ENCODE peak calls at places on chromosomes 2 and 18, in seven cellular contexts. One of them, this sample, is unnamed.

GRCh38 chr18:62187543-62188378 is 706 bp downstream of the RELCH start:
- DNase-seq in stromal cell of bone marrow: peak
- DNase-seq in nucleus accumbens: peak
- DNase-seq in astrocyte of the cerebellum: peak
- DNase-seq in HTR-8/SVneo: no peak
- DNase-seq in stimulated activated CD4-positive, alpha-beta T cell treated with anti-CD3 and anti-CD28 coated beads, Interleukin-2, amount 100 ng/mL, for 24 hours: peak
- DNase-seq in NCI-H1930: peak
- DNase-seq in this sample: no peak

GRCh38 chr2:85772841-85773491 is 19.2 kb downstream of the ATOH8 start:
- DNase-seq in stromal cell of bone marrow: no peak
- DNase-seq in nucleus accumbens: no peak
- DNase-seq in astrocyte of the cerebellum: no peak
- DNase-seq in HTR-8/SVneo: no peak
- DNase-seq in stimulated activated CD4-positive, alpha-beta T cell treated with anti-CD3 and anti-CD28 coated beads, Interleukin-2, amount 100 ng/mL, for 24 hours: no peak
- DNase-seq in NCI-H1930: no peak
- DNase-seq in this sample: no peak

GRCh38 chr2:69994166-69994565 is 32.7 kb upstream of the ASPRV1 start:
- DNase-seq in stromal cell of bone marrow: no peak
- DNase-seq in nucleus accumbens: no peak
- DNase-seq in astrocyte of the cerebellum: no peak
- DNase-seq in HTR-8/SVneo: no peak
- DNase-seq in stimulated activated CD4-positive, alpha-beta T cell treated with anti-CD3 and anti-CD28 coated beads, Interleukin-2, amount 100 ng/mL, for 24 hours: no peak
- DNase-seq in NCI-H1930: no peak
- DNase-seq in this sample: no peak

GRCh38 chr18:36378194-36378593 is 80.7 kb downstream of the FHOD3 start:
- DNase-seq in stromal cell of bone marrow: no peak
- DNase-seq in nucleus accumbens: no peak
- DNase-seq in astrocyte of the cerebellum: no peak
- DNase-seq in HTR-8/SVneo: no peak
- DNase-seq in stimulated activated CD4-positive, alpha-beta T cell treated with anti-CD3 and anti-CD28 coated beads, Interleukin-2, amount 100 ng/mL, for 24 hours: no peak
- DNase-seq in NCI-H1930: no peak
- DNase-seq in this sample: no peak

GRCh38 chr2:108613261-108614042 is 79.2 kb downstream of the LIMS1 start:
- DNase-seq in stromal cell of bone marrow: no peak
- DNase-seq in nucleus accumbens: no peak
- DNase-seq in astrocyte of the cerebellum: no peak
- DNase-seq in HTR-8/SVneo: no peak
- DNase-seq in stimulated activated CD4-positive, alpha-beta T cell treated with anti-CD3 and anti-CD28 coated beads, Interleukin-2, amount 100 ng/mL, for 24 hours: no peak
- DNase-seq in NCI-H1930: no peak
- DNase-seq in this sample: no peak

GRCh38 chr2:53202063-53202462 is 565.5 kb upstream of the CHAC2 start:
- DNase-seq in stromal cell of bone marrow: peak
- DNase-seq in nucleus accumbens: no peak
- DNase-seq in astrocyte of the cerebellum: peak
- DNase-seq in HTR-8/SVneo: peak
- DNase-seq in stimulated activated CD4-positive, alpha-beta T cell treated with anti-CD3 and anti-CD28 coated beads, Interleukin-2, amount 100 ng/mL, for 24 hours: no peak
- DNase-seq in NCI-H1930: peak
- DNase-seq in this sample: no peak

GRCh38 chr2:3233877-3234276 is 143.7 kb downstream of the EIPR1 start:
- DNase-seq in stromal cell of bone marrow: no peak
- DNase-seq in nucleus accumbens: no peak
- DNase-seq in astrocyte of the cerebellum: no peak
- DNase-seq in HTR-8/SVneo: no peak
- DNase-seq in stimulated activated CD4-positive, alpha-beta T cell treated with anti-CD3 and anti-CD28 coated beads, Interleukin-2, amount 100 ng/mL, for 24 hours: no peak
- DNase-seq in NCI-H1930: no peak
- DNase-seq in this sample: no peak

GRCh38 chr18:7750095-7750663 is 183.1 kb downstream of the PTPRM start:
- DNase-seq in stromal cell of bone marrow: no peak
- DNase-seq in nucleus accumbens: no peak
- DNase-seq in astrocyte of the cerebellum: no peak
- DNase-seq in HTR-8/SVneo: no peak
- DNase-seq in stimulated activated CD4-positive, alpha-beta T cell treated with anti-CD3 and anti-CD28 coated beads, Interleukin-2, amount 100 ng/mL, for 24 hours: no peak
- DNase-seq in NCI-H1930: no peak
- DNase-seq in this sample: no peak

GRCh38 chr2:232882085-232882484 is 12.0 kb downstream of the SNORC start:
- DNase-seq in stromal cell of bone marrow: no peak
- DNase-seq in nucleus accumbens: no peak
- DNase-seq in astrocyte of the cerebellum: no peak
- DNase-seq in HTR-8/SVneo: no peak
- DNase-seq in stimulated activated CD4-positive, alpha-beta T cell treated with anti-CD3 and anti-CD28 coated beads, Interleukin-2, amount 100 ng/mL, for 24 hours: no peak
- DNase-seq in NCI-H1930: no peak
- DNase-seq in this sample: no peak

GRCh38 chr2:144370937-144371584 is 148.9 kb downstream of the ZEB2 start:
- DNase-seq in stromal cell of bone marrow: no peak
- DNase-seq in nucleus accumbens: no peak
- DNase-seq in astrocyte of the cerebellum: no peak
- DNase-seq in HTR-8/SVneo: no peak
- DNase-seq in stimulated activated CD4-positive, alpha-beta T cell treated with anti-CD3 and anti-CD28 coated beads, Interleukin-2, amount 100 ng/mL, for 24 hours: no peak
- DNase-seq in NCI-H1930: no peak
- DNase-seq in this sample: no peak

GRCh38 chr18:79788096-79789085 is 9.3 kb upstream of the KCNG2 start:
- DNase-seq in stromal cell of bone marrow: no peak
- DNase-seq in nucleus accumbens: no peak
- DNase-seq in astrocyte of the cerebellum: no peak
- DNase-seq in HTR-8/SVneo: no peak
- DNase-seq in stimulated activated CD4-positive, alpha-beta T cell treated with anti-CD3 and anti-CD28 coated beads, Interleukin-2, amount 100 ng/mL, for 24 hours: no peak
- DNase-seq in NCI-H1930: no peak
- DNase-seq in this sample: no peak

GRCh38 chr2:227508001-227508400 is 36.0 kb downstream of the AGFG1 start:
- DNase-seq in stromal cell of bone marrow: no peak
- DNase-seq in nucleus accumbens: no peak
- DNase-seq in astrocyte of the cerebellum: no peak
- DNase-seq in HTR-8/SVneo: no peak
- DNase-seq in stimulated activated CD4-positive, alpha-beta T cell treated with anti-CD3 and anti-CD28 coated beads, Interleukin-2, amount 100 ng/mL, for 24 hours: no peak
- DNase-seq in NCI-H1930: no peak
- DNase-seq in this sample: no peak

GRCh38 chr2:136310005-136310495 is 192.1 kb upstream of the CXCR4 start:
- DNase-seq in stromal cell of bone marrow: no peak
- DNase-seq in nucleus accumbens: no peak
- DNase-seq in astrocyte of the cerebellum: no peak
- DNase-seq in HTR-8/SVneo: no peak
- DNase-seq in stimulated activated CD4-positive, alpha-beta T cell treated with anti-CD3 and anti-CD28 coated beads, Interleukin-2, amount 100 ng/mL, for 24 hours: peak
- DNase-seq in NCI-H1930: no peak
- DNase-seq in this sample: peak

GRCh38 chr18:10202947-10203346 is 251.5 kb upstream of the APCDD1 start:
- DNase-seq in stromal cell of bone marrow: no peak
- DNase-seq in nucleus accumbens: no peak
- DNase-seq in astrocyte of the cerebellum: no peak
- DNase-seq in HTR-8/SVneo: no peak
- DNase-seq in stimulated activated CD4-positive, alpha-beta T cell treated with anti-CD3 and anti-CD28 coated beads, Interleukin-2, amount 100 ng/mL, for 24 hours: no peak
- DNase-seq in NCI-H1930: no peak
- DNase-seq in this sample: no peak

GRCh38 chr2:238525990-238526389 is 99.3 kb downstream of the ASB1 start:
- DNase-seq in stromal cell of bone marrow: no peak
- DNase-seq in nucleus accumbens: no peak
- DNase-seq in astrocyte of the cerebellum: no peak
- DNase-seq in HTR-8/SVneo: no peak
- DNase-seq in stimulated activated CD4-positive, alpha-beta T cell treated with anti-CD3 and anti-CD28 coated beads, Interleukin-2, amount 100 ng/mL, for 24 hours: no peak
- DNase-seq in NCI-H1930: no peak
- DNase-seq in this sample: no peak

GRCh38 chr2:173048901-173049661 is 26.6 kb upstream of the MAP3K20 start:
- DNase-seq in stromal cell of bone marrow: peak
- DNase-seq in nucleus accumbens: no peak
- DNase-seq in astrocyte of the cerebellum: peak
- DNase-seq in HTR-8/SVneo: peak
- DNase-seq in stimulated activated CD4-positive, alpha-beta T cell treated with anti-CD3 and anti-CD28 coated beads, Interleukin-2, amount 100 ng/mL, for 24 hours: peak
- DNase-seq in NCI-H1930: peak
- DNase-seq in this sample: peak

GRCh38 chr2:97761192-97761591 is 47.8 kb downstream of the ZAP70 start:
- DNase-seq in stromal cell of bone marrow: no peak
- DNase-seq in nucleus accumbens: no peak
- DNase-seq in astrocyte of the cerebellum: no peak
- DNase-seq in HTR-8/SVneo: no peak
- DNase-seq in stimulated activated CD4-positive, alpha-beta T cell treated with anti-CD3 and anti-CD28 coated beads, Interleukin-2, amount 100 ng/mL, for 24 hours: peak
- DNase-seq in NCI-H1930: no peak
- DNase-seq in this sample: no peak

GRCh38 chr2:191012845-191013616 is 940 bp downstream of the STAT1 start:
- DNase-seq in stromal cell of bone marrow: no peak
- DNase-seq in nucleus accumbens: no peak
- DNase-seq in astrocyte of the cerebellum: no peak
- DNase-seq in HTR-8/SVneo: no peak
- DNase-seq in stimulated activated CD4-positive, alpha-beta T cell treated with anti-CD3 and anti-CD28 coated beads, Interleukin-2, amount 100 ng/mL, for 24 hours: no peak
- DNase-seq in NCI-H1930: no peak
- DNase-seq in this sample: no peak

GRCh38 chr2:100820346-100821254 is 661 bp downstream of the NPAS2 start:
- DNase-seq in stromal cell of bone marrow: no peak
- DNase-seq in nucleus accumbens: no peak
- DNase-seq in astrocyte of the cerebellum: no peak
- DNase-seq in HTR-8/SVneo: no peak
- DNase-seq in stimulated activated CD4-positive, alpha-beta T cell treated with anti-CD3 and anti-CD28 coated beads, Interleukin-2, amount 100 ng/mL, for 24 hours: no peak
- DNase-seq in NCI-H1930: no peak
- DNase-seq in this sample: no peak

GRCh38 chr2:30039101-30039500 is 107.7 kb upstream of the YPEL5 start:
- DNase-seq in stromal cell of bone marrow: no peak
- DNase-seq in nucleus accumbens: no peak
- DNase-seq in astrocyte of the cerebellum: no peak
- DNase-seq in HTR-8/SVneo: no peak
- DNase-seq in stimulated activated CD4-positive, alpha-beta T cell treated with anti-CD3 and anti-CD28 coated beads, Interleukin-2, amount 100 ng/mL, for 24 hours: no peak
- DNase-seq in NCI-H1930: no peak
- DNase-seq in this sample: no peak

GRCh38 chr2:45992021-45992745 is 305.0 kb upstream of the EPAS1 start:
- DNase-seq in stromal cell of bone marrow: peak
- DNase-seq in nucleus accumbens: no peak
- DNase-seq in astrocyte of the cerebellum: peak
- DNase-seq in HTR-8/SVneo: no peak
- DNase-seq in stimulated activated CD4-positive, alpha-beta T cell treated with anti-CD3 and anti-CD28 coated beads, Interleukin-2, amount 100 ng/mL, for 24 hours: no peak
- DNase-seq in NCI-H1930: no peak
- DNase-seq in this sample: peak

GRCh38 chr2:31239842-31240198 is 5.9 kb downstream of the EHD3 start:
- DNase-seq in stromal cell of bone marrow: peak
- DNase-seq in nucleus accumbens: no peak
- DNase-seq in astrocyte of the cerebellum: peak
- DNase-seq in HTR-8/SVneo: no peak
- DNase-seq in stimulated activated CD4-positive, alpha-beta T cell treated with anti-CD3 and anti-CD28 coated beads, Interleukin-2, amount 100 ng/mL, for 24 hours: no peak
- DNase-seq in NCI-H1930: no peak
- DNase-seq in this sample: no peak

GRCh38 chr2:175126661-175127060 is 41.3 kb downstream of the ATF2 start:
- DNase-seq in stromal cell of bone marrow: no peak
- DNase-seq in nucleus accumbens: no peak
- DNase-seq in astrocyte of the cerebellum: no peak
- DNase-seq in HTR-8/SVneo: no peak
- DNase-seq in stimulated activated CD4-positive, alpha-beta T cell treated with anti-CD3 and anti-CD28 coated beads, Interleukin-2, amount 100 ng/mL, for 24 hours: no peak
- DNase-seq in NCI-H1930: no peak
- DNase-seq in this sample: no peak

GRCh38 chr2:40199758-40200157 is 252.1 kb downstream of the SLC8A1 start:
- DNase-seq in stromal cell of bone marrow: no peak
- DNase-seq in nucleus accumbens: no peak
- DNase-seq in astrocyte of the cerebellum: no peak
- DNase-seq in HTR-8/SVneo: no peak
- DNase-seq in stimulated activated CD4-positive, alpha-beta T cell treated with anti-CD3 and anti-CD28 coated beads, Interleukin-2, amount 100 ng/mL, for 24 hours: no peak
- DNase-seq in NCI-H1930: no peak
- DNase-seq in this sample: no peak

GRCh38 chr18:36127866-36128845 is 984 bp downstream of the SLC39A6 start:
- DNase-seq in stromal cell of bone marrow: no peak
- DNase-seq in nucleus accumbens: no peak
- DNase-seq in astrocyte of the cerebellum: no peak
- DNase-seq in HTR-8/SVneo: peak
- DNase-seq in stimulated activated CD4-positive, alpha-beta T cell treated with anti-CD3 and anti-CD28 coated beads, Interleukin-2, amount 100 ng/mL, for 24 hours: no peak
- DNase-seq in NCI-H1930: no peak
- DNase-seq in this sample: peak

GRCh38 chr2:168849610-168850009 is 40.6 kb downstream of the SPC25 start:
- DNase-seq in stromal cell of bone marrow: peak
- DNase-seq in nucleus accumbens: no peak
- DNase-seq in astrocyte of the cerebellum: peak
- DNase-seq in HTR-8/SVneo: peak
- DNase-seq in stimulated activated CD4-positive, alpha-beta T cell treated with anti-CD3 and anti-CD28 coated beads, Interleukin-2, amount 100 ng/mL, for 24 hours: no peak
- DNase-seq in NCI-H1930: peak
- DNase-seq in this sample: peak

GRCh38 chr2:154439156-154439555 is 259.3 kb upstream of the KCNJ3 start:
- DNase-seq in stromal cell of bone marrow: no peak
- DNase-seq in nucleus accumbens: no peak
- DNase-seq in astrocyte of the cerebellum: no peak
- DNase-seq in HTR-8/SVneo: no peak
- DNase-seq in stimulated activated CD4-positive, alpha-beta T cell treated with anti-CD3 and anti-CD28 coated beads, Interleukin-2, amount 100 ng/mL, for 24 hours: no peak
- DNase-seq in NCI-H1930: no peak
- DNase-seq in this sample: no peak

GRCh38 chr2:241492174-241492565 is 16.2 kb downstream of the STK25 start:
- DNase-seq in stromal cell of bone marrow: no peak
- DNase-seq in nucleus accumbens: no peak
- DNase-seq in astrocyte of the cerebellum: no peak
- DNase-seq in HTR-8/SVneo: no peak
- DNase-seq in stimulated activated CD4-positive, alpha-beta T cell treated with anti-CD3 and anti-CD28 coated beads, Interleukin-2, amount 100 ng/mL, for 24 hours: no peak
- DNase-seq in NCI-H1930: no peak
- DNase-seq in this sample: no peak

GRCh38 chr18:75858754-75859153 is 431.3 kb upstream of the SMIM21 start:
- DNase-seq in stromal cell of bone marrow: no peak
- DNase-seq in nucleus accumbens: no peak
- DNase-seq in astrocyte of the cerebellum: no peak
- DNase-seq in HTR-8/SVneo: no peak
- DNase-seq in stimulated activated CD4-positive, alpha-beta T cell treated with anti-CD3 and anti-CD28 coated beads, Interleukin-2, amount 100 ng/mL, for 24 hours: no peak
- DNase-seq in NCI-H1930: no peak
- DNase-seq in this sample: no peak

GRCh38 chr2:42319265-42319664 is 41.8 kb downstream of the COX7A2L start:
- DNase-seq in stromal cell of bone marrow: no peak
- DNase-seq in nucleus accumbens: no peak
- DNase-seq in astrocyte of the cerebellum: no peak
- DNase-seq in HTR-8/SVneo: no peak
- DNase-seq in stimulated activated CD4-positive, alpha-beta T cell treated with anti-CD3 and anti-CD28 coated beads, Interleukin-2, amount 100 ng/mL, for 24 hours: no peak
- DNase-seq in NCI-H1930: no peak
- DNase-seq in this sample: no peak

GRCh38 chr18:56831988-56832387 is 180.8 kb downstream of the WDR7 start:
- DNase-seq in stromal cell of bone marrow: no peak
- DNase-seq in nucleus accumbens: no peak
- DNase-seq in astrocyte of the cerebellum: no peak
- DNase-seq in HTR-8/SVneo: no peak
- DNase-seq in stimulated activated CD4-positive, alpha-beta T cell treated with anti-CD3 and anti-CD28 coated beads, Interleukin-2, amount 100 ng/mL, for 24 hours: no peak
- DNase-seq in NCI-H1930: no peak
- DNase-seq in this sample: no peak

GRCh38 chr2:227194219-227194618 is 29.8 kb downstream of the COL4A3 start:
- DNase-seq in stromal cell of bone marrow: no peak
- DNase-seq in nucleus accumbens: no peak
- DNase-seq in astrocyte of the cerebellum: no peak
- DNase-seq in HTR-8/SVneo: no peak
- DNase-seq in stimulated activated CD4-positive, alpha-beta T cell treated with anti-CD3 and anti-CD28 coated beads, Interleukin-2, amount 100 ng/mL, for 24 hours: no peak
- DNase-seq in NCI-H1930: no peak
- DNase-seq in this sample: no peak

GRCh38 chr18:10559566-10560456 is 34.0 kb downstream of the NAPG start:
- DNase-seq in stromal cell of bone marrow: no peak
- DNase-seq in nucleus accumbens: peak
- DNase-seq in astrocyte of the cerebellum: no peak
- DNase-seq in HTR-8/SVneo: no peak
- DNase-seq in stimulated activated CD4-positive, alpha-beta T cell treated with anti-CD3 and anti-CD28 coated beads, Interleukin-2, amount 100 ng/mL, for 24 hours: no peak
- DNase-seq in NCI-H1930: no peak
- DNase-seq in this sample: no peak

GRCh38 chr18:11219571-11219970 is 70.2 kb upstream of the PIEZO2 start:
- DNase-seq in stromal cell of bone marrow: no peak
- DNase-seq in nucleus accumbens: no peak
- DNase-seq in astrocyte of the cerebellum: no peak
- DNase-seq in HTR-8/SVneo: no peak
- DNase-seq in stimulated activated CD4-positive, alpha-beta T cell treated with anti-CD3 and anti-CD28 coated beads, Interleukin-2, amount 100 ng/mL, for 24 hours: no peak
- DNase-seq in NCI-H1930: no peak
- DNase-seq in this sample: no peak

GRCh38 chr2:141611981-141612380 is 518.8 kb downstream of the LRP1B start:
- DNase-seq in stromal cell of bone marrow: no peak
- DNase-seq in nucleus accumbens: no peak
- DNase-seq in astrocyte of the cerebellum: no peak
- DNase-seq in HTR-8/SVneo: no peak
- DNase-seq in stimulated activated CD4-positive, alpha-beta T cell treated with anti-CD3 and anti-CD28 coated beads, Interleukin-2, amount 100 ng/mL, for 24 hours: no peak
- DNase-seq in NCI-H1930: no peak
- DNase-seq in this sample: no peak